ENCODE peak calls at places on chromosomes 13 and 19, in seven cellular contexts. One of them, this sample, is unnamed.

GRCh38 chr19:7870571-7871279 is 3.5 kb downstream of the PRR36 start:
- DNase-seq in SK-N-MC: peak; percentile 83
- DNase-seq in pancreas: peak; percentile 94
- DNase-seq in LHCN-M2: peak; percentile 35
- DNase-seq in foreskin fibroblast: peak; percentile 50
- DNase-seq in activated gamma-delta T cell treated with anti-CD3 and anti-CD28 coated beads, Interleukin-2, amount 50 U/mL, for 16 hours: peak; percentile 24
- DNase-seq in MG63: peak; percentile 89
- DNase-seq in this sample: no peak

GRCh38 chr13:98507060-98507797 is 69.7 kb downstream of the STK24 start:
- DNase-seq in SK-N-MC: peak; percentile 63
- DNase-seq in pancreas: peak; percentile 89
- DNase-seq in LHCN-M2: no peak
- DNase-seq in foreskin fibroblast: peak; percentile 60
- DNase-seq in activated gamma-delta T cell treated with anti-CD3 and anti-CD28 coated beads, Interleukin-2, amount 50 U/mL, for 16 hours: no peak
- DNase-seq in MG63: peak; percentile 64
- DNase-seq in this sample: peak; percentile 29

GRCh38 chr19:50255115-50255514 is 51.7 kb downstream of the MYH14 start:
- DNase-seq in SK-N-MC: no peak
- DNase-seq in pancreas: no peak
- DNase-seq in LHCN-M2: no peak
- DNase-seq in foreskin fibroblast: no peak
- DNase-seq in activated gamma-delta T cell treated with anti-CD3 and anti-CD28 coated beads, Interleukin-2, amount 50 U/mL, for 16 hours: no peak
- DNase-seq in MG63: no peak
- DNase-seq in this sample: no peak

GRCh38 chr13:114298866-114299265 is 15.4 kb upstream of the CHAMP1 start:
- DNase-seq in SK-N-MC: no peak
- DNase-seq in pancreas: no peak
- DNase-seq in LHCN-M2: no peak
- DNase-seq in foreskin fibroblast: no peak
- DNase-seq in activated gamma-delta T cell treated with anti-CD3 and anti-CD28 coated beads, Interleukin-2, amount 50 U/mL, for 16 hours: no peak
- DNase-seq in MG63: no peak
- DNase-seq in this sample: no peak

GRCh38 chr13:21749410-21749809 is 78.5 kb downstream of the FGF9 start:
- DNase-seq in SK-N-MC: no peak
- DNase-seq in pancreas: no peak
- DNase-seq in LHCN-M2: no peak
- DNase-seq in foreskin fibroblast: no peak
- DNase-seq in activated gamma-delta T cell treated with anti-CD3 and anti-CD28 coated beads, Interleukin-2, amount 50 U/mL, for 16 hours: no peak
- DNase-seq in MG63: no peak
- DNase-seq in this sample: no peak

GRCh38 chr13:99985886-99986527 is 4.4 kb downstream of the ZIC2 start:
- DNase-seq in SK-N-MC: no peak
- DNase-seq in pancreas: no peak
- DNase-seq in LHCN-M2: no peak
- DNase-seq in foreskin fibroblast: no peak
- DNase-seq in activated gamma-delta T cell treated with anti-CD3 and anti-CD28 coated beads, Interleukin-2, amount 50 U/mL, for 16 hours: no peak
- DNase-seq in MG63: no peak
- DNase-seq in this sample: no peak

GRCh38 chr19:19259741-19260140 is 13.4 kb downstream of the TM6SF2 start:
- DNase-seq in SK-N-MC: no peak
- DNase-seq in pancreas: no peak
- DNase-seq in LHCN-M2: no peak
- DNase-seq in foreskin fibroblast: peak; percentile 24
- DNase-seq in activated gamma-delta T cell treated with anti-CD3 and anti-CD28 coated beads, Interleukin-2, amount 50 U/mL, for 16 hours: no peak
- DNase-seq in MG63: peak; percentile 56
- DNase-seq in this sample: peak; percentile 30

GRCh38 chr19:34082289-34083077 is 89.8 kb upstream of the LSM14A start:
- DNase-seq in SK-N-MC: no peak
- DNase-seq in pancreas: no peak
- DNase-seq in LHCN-M2: no peak
- DNase-seq in foreskin fibroblast: peak; percentile 3
- DNase-seq in activated gamma-delta T cell treated with anti-CD3 and anti-CD28 coated beads, Interleukin-2, amount 50 U/mL, for 16 hours: no peak
- DNase-seq in MG63: no peak
- DNase-seq in this sample: no peak

GRCh38 chr19:48398329-48399235 is 5.1 kb downstream of the GRIN2D start:
- DNase-seq in SK-N-MC: no peak
- DNase-seq in pancreas: peak; percentile 84
- DNase-seq in LHCN-M2: no peak
- DNase-seq in foreskin fibroblast: peak; percentile 96
- DNase-seq in activated gamma-delta T cell treated with anti-CD3 and anti-CD28 coated beads, Interleukin-2, amount 50 U/mL, for 16 hours: peak; percentile 75
- DNase-seq in MG63: peak; percentile 87
- DNase-seq in this sample: peak; percentile 63

GRCh38 chr19:58474291-58474996 is 1.7 kb upstream of the ZNF446 start:
- DNase-seq in SK-N-MC: no peak
- DNase-seq in pancreas: no peak
- DNase-seq in LHCN-M2: peak; percentile 45
- DNase-seq in foreskin fibroblast: peak; percentile 69
- DNase-seq in activated gamma-delta T cell treated with anti-CD3 and anti-CD28 coated beads, Interleukin-2, amount 50 U/mL, for 16 hours: no peak
- DNase-seq in MG63: no peak
- DNase-seq in this sample: peak; percentile 76

GRCh38 chr13:97101912-97102311 is 107.6 kb upstream of the OXGR1 start:
- DNase-seq in SK-N-MC: no peak
- DNase-seq in pancreas: no peak
- DNase-seq in LHCN-M2: no peak
- DNase-seq in foreskin fibroblast: no peak
- DNase-seq in activated gamma-delta T cell treated with anti-CD3 and anti-CD28 coated beads, Interleukin-2, amount 50 U/mL, for 16 hours: no peak
- DNase-seq in MG63: no peak
- DNase-seq in this sample: no peak